ENCODE peak calls at places on chromosome 5, in nine cellular contexts. N is AG09309, Y is breast epithelium, J is fibroblast of lung, M is transverse colon, I is HL-60, A is GM23248, B is lung, H is AG10803. O is an unnamed sample.

GRCh38 chr5:173501922-173502321 is 114.5 kb downstream of the BOD1 start:
- DNase-seq in N (no peak), Y (no peak), J (no peak), M (no peak), I (no peak), A (peak), B (no peak), H (no peak), O (no peak)

GRCh38 chr5:177478711-177479646 is 5.5 kb upstream of the DBN1 start:
- DNase-seq in N (no peak), Y (peak), J (peak), M (peak), I (peak), A (peak), B (peak), H (peak), O (no peak)

GRCh38 chr5:175544108-175544511 is 65.8 kb downstream of the SFXN1 start:
- DNase-seq in N (no peak), Y (no peak), J (no peak), M (no peak), I (no peak), A (no peak), B (no peak), H (no peak), O (no peak)

GRCh38 chr5:121432-121831 is 29.5 kb downstream of the PLEKHG4B start:
- DNase-seq in N (no peak), Y (no peak), J (no peak), M (no peak), I (no peak), A (no peak), B (no peak), H (no peak), O (no peak)

GRCh38 chr5:35659556-35659955 is 41.9 kb downstream of the SPEF2 start:
- DNase-seq in N (no peak), Y (no peak), J (no peak), M (no peak), I (no peak), A (no peak), B (no peak), H (no peak), O (no peak)

GRCh38 chr5:181221792-181222629 is 1.1 kb upstream of the TRIM41 start:
- DNase-seq in N (peak), Y (peak), J (peak), M (peak), I (peak), A (peak), B (peak), H (peak), O (peak)

GRCh38 chr5:150999704-151000452 is 20.5 kb upstream of the GPX3 start:
- DNase-seq in N (no peak), Y (no peak), J (peak), M (no peak), I (no peak), A (no peak), B (no peak), H (no peak), O (peak)

GRCh38 chr5:21212026-21212425 is 1224.0 kb upstream of the CDH18 start:
- DNase-seq in N (no peak), Y (no peak), J (peak), M (no peak), I (no peak), A (no peak), B (no peak), H (no peak), O (no peak)

GRCh38 chr5:91007780-91008402 is 375.2 kb downstream of the ARRDC3 start:
- DNase-seq in N (no peak), Y (no peak), J (no peak), M (no peak), I (no peak), A (no peak), B (no peak), H (no peak), O (no peak)

GRCh38 chr5:125575561-125576504 is 829.4 kb upstream of the ZNF608 start:
- DNase-seq in N (no peak), Y (no peak), J (peak), M (peak), I (no peak), A (no peak), B (no peak), H (no peak), O (no peak)

DNA sequence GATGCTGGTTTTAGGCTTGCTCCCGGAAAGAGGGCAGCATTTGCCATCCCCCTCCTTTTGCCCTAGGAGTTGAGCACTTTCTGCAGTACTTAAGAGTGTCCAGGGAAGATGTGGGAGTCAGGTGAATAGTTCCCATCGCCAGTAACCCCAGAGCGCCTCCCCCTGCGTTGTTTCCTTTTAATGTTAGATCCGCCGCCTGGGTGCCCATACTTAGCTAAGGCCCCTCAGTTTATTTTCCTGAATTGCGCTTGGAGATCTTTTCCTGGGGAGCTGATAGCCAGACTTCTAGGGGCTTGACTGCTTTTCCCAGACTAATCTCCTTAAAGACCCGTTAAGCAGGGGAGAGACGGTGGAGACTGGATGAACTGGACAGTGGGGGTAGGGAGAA is 377 bp upstream of the PCDHAC2 start:
- DNase-seq in N (no peak), Y (no peak), J (no peak), M (no peak), I (no peak), A (no peak), B (no peak), H (no peak), O (no peak)
- H3K4me3 ChIP-seq in N (peak), Y (peak), J (peak), M (peak), I (no peak), A (peak), B (peak), H (peak), O (peak)

DNA sequence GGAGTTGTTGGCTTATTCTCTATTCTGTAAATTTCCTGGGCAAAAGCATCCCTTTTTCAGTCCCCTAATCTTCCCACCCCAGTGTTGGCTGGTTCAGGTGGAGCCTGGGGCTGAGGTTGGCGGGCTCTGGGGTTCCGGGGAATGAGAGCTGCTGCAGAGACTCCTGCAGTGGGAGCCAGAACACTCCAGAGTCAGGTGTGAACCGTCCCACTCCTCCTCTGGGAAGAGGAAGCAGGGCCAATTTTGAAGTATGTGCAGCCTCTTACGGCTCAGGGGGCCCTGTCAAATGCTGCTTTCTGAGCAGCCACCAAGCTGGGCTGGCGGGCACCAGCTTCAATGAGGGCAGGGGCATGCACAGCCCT is 42.9 kb downstream of the JADE2 start:
- DNase-seq in N (no peak), Y (no peak), J (no peak), M (no peak), I (no peak), A (no peak), B (no peak), H (no peak), O (no peak)
- H3K4me3 ChIP-seq in N (no peak), Y (no peak), J (no peak), M (no peak), I (no peak), A (no peak), B (no peak), H (no peak), O (no peak)

DNA sequence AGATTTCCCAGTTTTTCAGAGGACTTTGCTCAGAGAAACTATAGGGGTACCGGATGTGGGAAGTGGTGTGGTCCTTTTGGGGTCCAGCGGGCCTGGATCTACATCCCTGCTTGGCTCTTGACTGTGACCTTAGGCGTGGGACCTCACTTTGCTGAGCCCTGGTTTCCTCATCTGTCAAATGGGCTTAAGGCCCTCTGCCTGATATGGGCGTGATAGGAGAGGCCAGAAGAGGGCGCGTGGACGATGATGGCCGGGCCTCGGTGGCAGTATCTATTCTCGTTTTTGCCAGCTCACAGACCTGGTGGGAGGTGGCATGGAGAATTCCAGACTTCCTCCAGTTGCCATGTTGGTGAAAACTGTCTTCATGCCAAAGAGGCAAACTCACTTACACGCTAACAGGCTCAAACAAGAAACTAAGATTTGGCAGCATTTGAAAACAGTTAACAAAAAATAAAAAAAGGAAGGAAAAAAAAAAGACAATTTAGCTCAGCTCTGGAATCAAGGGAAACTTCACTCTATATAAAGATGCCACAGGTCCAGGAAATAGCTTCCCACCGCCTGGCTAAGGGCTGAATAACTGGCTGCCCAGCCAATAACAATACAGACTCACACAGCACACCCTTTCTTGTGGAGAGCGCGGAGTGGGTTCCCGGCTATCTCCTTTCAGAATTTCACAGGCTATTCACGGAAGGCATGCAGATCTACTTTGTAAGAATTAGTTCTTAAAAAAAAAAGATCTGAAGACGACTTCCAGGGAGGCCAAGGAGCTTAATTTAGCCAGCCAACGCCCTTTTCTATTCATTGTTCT is 1.7 kb downstream of the SH3PXD2B start:
- DNase-seq in N (peak), Y (no peak), J (peak), M (peak), I (no peak), A (peak), B (no peak), H (peak), O (peak)
- H3K4me3 ChIP-seq in N (peak), Y (peak), J (peak), M (peak), I (no peak), A (peak), B (no peak), H (peak), O (peak)

DNA sequence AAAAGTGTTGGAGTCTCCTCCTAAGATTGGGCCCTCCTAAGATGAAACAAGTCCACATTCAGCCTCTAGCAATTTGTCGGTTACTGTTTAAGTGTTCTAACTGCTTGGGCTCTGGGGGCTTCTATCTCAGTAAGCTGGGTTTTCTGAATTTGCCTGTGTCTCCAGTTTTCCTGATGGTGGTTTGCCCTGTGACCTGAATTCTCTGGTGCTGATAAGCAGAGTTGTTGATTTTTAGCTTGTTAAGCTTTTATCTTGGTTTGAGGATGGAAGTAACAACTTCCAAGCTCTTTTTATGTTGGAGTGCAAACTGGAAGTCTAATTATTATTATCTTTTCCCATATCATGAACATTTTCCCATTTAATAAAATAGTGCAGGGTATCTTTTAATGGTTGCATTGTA is 30.9 kb downstream of the HSD17B4 start:
- DNase-seq in N (no peak), Y (no peak), J (no peak), M (no peak), I (no peak), A (no peak), B (no peak), H (no peak), O (no peak)
- H3K4me3 ChIP-seq in N (no peak), Y (no peak), J (no peak), M (no peak), I (no peak), A (no peak), B (no peak), H (no peak), O (no peak)